ENCODE peak calls at places on chromosome 1, in five cellular contexts. One of them, this sample, is unnamed.

GRCh38 chr1:112255080-112255479 is 140.9 kb upstream of the CTTNBP2NL start:
- DNase-seq in GM19239: no peak
- DNase-seq in NCI-H1105: no peak
- DNase-seq in globus pallidus: no peak
- DNase-seq in left cardiac atrium: no peak
- DNase-seq in this sample: no peak

GRCh38 chr1:171263915-171264314 is 15.6 kb downstream of the FMO1 start:
- DNase-seq in GM19239: no peak
- DNase-seq in globus pallidus: no peak
- DNase-seq in NCI-H1105: no peak
- DNase-seq in left cardiac atrium: no peak
- DNase-seq in this sample: no peak

GRCh38 chr1:217498209-217498608 is 132.7 kb downstream of the GPATCH2 start:
- DNase-seq in NCI-H1105: no peak
- DNase-seq in globus pallidus: no peak
- DNase-seq in GM19239: no peak
- DNase-seq in left cardiac atrium: no peak
- DNase-seq in this sample: no peak

GRCh38 chr1:23446644-23447310 is 22.2 kb upstream of the TCEA3 start:
- DNase-seq in NCI-H1105: peak
- DNase-seq in GM19239: no peak
- DNase-seq in left cardiac atrium: no peak
- DNase-seq in globus pallidus: peak
- DNase-seq in this sample: no peak

GRCh38 chr1:202586018-202586821 is 124.0 kb downstream of the SYT2 start:
- DNase-seq in NCI-H1105: peak
- DNase-seq in globus pallidus: peak
- DNase-seq in left cardiac atrium: peak
- DNase-seq in GM19239: peak
- DNase-seq in this sample: no peak

GRCh38 chr1:221308534-221309511 is 429.6 kb downstream of the HLX start:
- DNase-seq in NCI-H1105: no peak
- DNase-seq in globus pallidus: peak
- DNase-seq in left cardiac atrium: no peak
- DNase-seq in GM19239: no peak
- DNase-seq in this sample: no peak

GRCh38 chr1:8794605-8795004 is 22.8 kb downstream of the RERE start:
- DNase-seq in left cardiac atrium: no peak
- DNase-seq in globus pallidus: no peak
- DNase-seq in GM19239: no peak
- DNase-seq in NCI-H1105: peak
- DNase-seq in this sample: no peak

GRCh38 chr1:231951399-231951798 is 324.8 kb downstream of the DISC1 start:
- DNase-seq in GM19239: no peak
- DNase-seq in left cardiac atrium: no peak
- DNase-seq in globus pallidus: no peak
- DNase-seq in NCI-H1105: no peak
- DNase-seq in this sample: no peak

GRCh38 chr1:21264913-21265312 is 25.4 kb downstream of the ECE1 start:
- DNase-seq in left cardiac atrium: no peak
- DNase-seq in GM19239: no peak
- DNase-seq in NCI-H1105: no peak
- DNase-seq in globus pallidus: no peak
- DNase-seq in this sample: peak

GRCh38 chr1:200372885-200373181 is 37.0 kb downstream of the ZNF281 start:
- DNase-seq in globus pallidus: no peak
- DNase-seq in GM19239: no peak
- DNase-seq in NCI-H1105: no peak
- DNase-seq in left cardiac atrium: no peak
- DNase-seq in this sample: no peak

GRCh38 chr1:20250346-20250989 is 40.2 kb upstream of the VWA5B1 start:
- DNase-seq in globus pallidus: no peak
- DNase-seq in GM19239: no peak
- DNase-seq in left cardiac atrium: no peak
- DNase-seq in NCI-H1105: peak
- DNase-seq in this sample: peak

This sample was measured in retinal pigment epithelial cell.